ENCODE peak calls at places on chromosomes 2 and 18, in six cellular contexts. A is brain pericyte, W is heart left ventricle, L is neuronal stem cell, Q is ecto neural progenitor cell, K is NCI-H524 treated with DMSO at 0.1 percent for 48 hours. N is an unnamed sample.

GRCh38 chr2:156625360-156625995 is 189.3 kb downstream of the GPD2 start:
- DNase-seq in Q (no peak), L (no peak), K (no peak), A (no peak), W (peak; percentile 49), N (no peak)

GRCh38 chr2:65186093-65186868 is 41.4 kb upstream of the ACTR2 start:
- DNase-seq in W (no peak), Q (no peak), K (no peak), L (no peak), A (no peak), N (no peak)

GRCh38 chr2:31675485-31675901 is 94.8 kb upstream of the SRD5A2 start:
- DNase-seq in A (no peak), W (no peak), K (no peak), Q (peak; percentile 56), L (peak; percentile 35), N (no peak)

GRCh38 chr2:38076250-38076709 is 329 bp upstream of the CYP1B1 start:
- DNase-seq in A (no peak), Q (peak; percentile 84), K (peak; percentile 48), W (peak; percentile 78), L (peak; percentile 66), N (peak; percentile 95)

GRCh38 chr18:34801769-34802168 is 91.7 kb downstream of the DTNA start:
- DNase-seq in L (no peak), A (no peak), W (no peak), Q (no peak), K (no peak), N (no peak)

GRCh38 chr18:42025491-42025890 is 70.5 kb downstream of the PIK3C3 start:
- DNase-seq in L (no peak), Q (no peak), K (no peak), A (no peak), W (no peak), N (no peak)

GRCh38 chr2:16194931-16195680 is 254.8 kb downstream of the MYCN start:
- DNase-seq in L (no peak), A (no peak), K (no peak), Q (no peak), W (no peak), N (no peak)

GRCh38 chr18:38174173-38174572 is 608.6 kb upstream of the CELF4 start:
- DNase-seq in Q (no peak), A (no peak), K (no peak), L (no peak), W (no peak), N (no peak)

GRCh38 chr2:102187191-102188150 is 648 bp downstream of the IL1RL2 start:
- DNase-seq in A (no peak), W (peak; percentile 62), L (no peak), K (no peak), Q (no peak), N (peak; percentile 81)

GRCh38 chr2:115161531-115162453 is 719.4 kb downstream of the DPP10 start:
- DNase-seq in L (peak; percentile 43), A (no peak), W (no peak), K (no peak), Q (peak; percentile 70), N (peak; percentile 87)

GRCh38 chr2:135066710-135067109 is 14.6 kb downstream of the RAB3GAP1 start:
- DNase-seq in K (no peak), W (no peak), Q (no peak), L (no peak), A (no peak), N (no peak)

GRCh38 chr2:62370304-62371250 is 135.4 kb downstream of the TMEM17 start:
- DNase-seq in A (no peak), Q (no peak), L (no peak), K (peak; percentile 82), W (no peak), N (no peak)

GRCh38 chr2:149175956-149176355 is 137.5 kb downstream of the LYPD6B start:
- DNase-seq in L (no peak), Q (no peak), K (no peak), A (no peak), W (no peak), N (no peak)

GRCh38 chr2:121682396-121683298 is 33.4 kb upstream of the CLASP1 start:
- DNase-seq in A (no peak), Q (peak; percentile 59), L (no peak), W (no peak), K (no peak), N (no peak)

GRCh38 chr18:44723366-44723765 is 42.7 kb downstream of the SETBP1 start:
- DNase-seq in L (no peak), W (no peak), Q (no peak), K (no peak), A (no peak), N (no peak)

GRCh38 chr2:40384714-40385113 is 67.2 kb downstream of the SLC8A1 start:
- DNase-seq in W (no peak), Q (no peak), A (no peak), L (no peak), K (no peak), N (no peak)

GRCh38 chr18:49819768-49820662 is 6.7 kb upstream of the ACAA2 start:
- DNase-seq in L (no peak), A (no peak), K (no peak), W (no peak), Q (no peak), N (no peak)

GRCh38 chr18:40832362-40832761 is 1122.7 kb upstream of the PIK3C3 start:
- DNase-seq in Q (no peak), A (no peak), K (no peak), L (no peak), W (no peak), N (no peak)

GRCh38 chr2:217848351-217848957 is 154.3 kb downstream of the TNS1 start:
- DNase-seq in W (no peak), A (no peak), L (no peak), Q (no peak), K (no peak), N (no peak)

GRCh38 chr2:101341901-101342624 is 33.6 kb upstream of the RNF149 start:
- DNase-seq in W (peak; percentile 84), Q (peak; percentile 85), A (peak; percentile 18), K (no peak), L (peak; percentile 71), N (peak; percentile 80)

GRCh38 chr2:219109468-219109867 is 48.7 kb upstream of the IHH start:
- DNase-seq in L (peak; percentile 45), Q (peak; percentile 60), W (no peak), K (no peak), A (no peak), N (no peak)

GRCh38 chr18:39037925-39038324 is 1472.3 kb upstream of the CELF4 start:
- DNase-seq in L (no peak), Q (no peak), K (no peak), A (no peak), W (no peak), N (no peak)

GRCh38 chr2:174711206-174711605 is 53.1 kb downstream of the CHRNA1 start:
- DNase-seq in A (no peak), K (no peak), Q (no peak), L (no peak), W (no peak), N (no peak)

GRCh38 chr18:68288408-68288807 is 426.5 kb downstream of the TMX3 start:
- DNase-seq in Q (no peak), W (no peak), A (no peak), K (no peak), L (no peak), N (no peak)

GRCh38 chr2:212294816-212295215 is 243.8 kb downstream of the ERBB4 start:
- DNase-seq in Q (no peak), L (no peak), W (no peak), A (no peak), K (peak; percentile 87), N (peak; percentile 44)

GRCh38 chr2:131657895-131658768 is 130.4 kb downstream of the CCDC74A start:
- DNase-seq in A (no peak), Q (no peak), W (no peak), L (no peak), K (no peak), N (no peak)

GRCh38 chr2:225318440-225318839 is 81.1 kb upstream of the NYAP2 start:
- DNase-seq in W (no peak), Q (no peak), A (no peak), K (no peak), L (no peak), N (no peak)

GRCh38 chr2:161134547-161135518 is 25.4 kb upstream of the TANK start:
- DNase-seq in K (no peak), Q (peak; percentile 52), W (no peak), A (no peak), L (no peak), N (no peak)

GRCh38 chr2:97849881-97850540 is 136.6 kb downstream of the ZAP70 start:
- DNase-seq in K (no peak), L (no peak), Q (no peak), A (peak; percentile 13), W (no peak), N (no peak)

N was measured in retina.